ENCODE peak calls at places on chromosomes 5 and 9, in nine cellular contexts. A, I, Y, H, L, E, R, B and X are unnamed samples.
A peak's percentile ranks its signal among the peaks of the same experiment; 100 is the strongest.

GRCh38 chr9:115845648-115846312 is 307.8 kb upstream of the PAPPA start:
- DNase-seq in Y (no peak), B (peak; percentile 88), R (no peak), I (no peak), H (no peak), A (no peak), L (no peak), E (no peak), X (peak; percentile 92)

GRCh38 chr9:133251773-133252172 is 23.2 kb downstream of the ABO start:
- DNase-seq in R (no peak), A (peak; percentile 48), Y (no peak), E (no peak), L (no peak), H (no peak), B (no peak), I (no peak), X (no peak)

GRCh38 chr9:87425202-87425601 is 72.5 kb upstream of the DAPK1 start:
- DNase-seq in A (no peak), R (no peak), I (no peak), H (no peak), E (no peak), B (no peak), Y (no peak), L (no peak), X (no peak)

GRCh38 chr9:80072406-80072805 is 500.6 kb downstream of the TLE4 start:
- DNase-seq in B (no peak), A (no peak), I (no peak), E (no peak), L (no peak), H (no peak), Y (no peak), R (no peak), X (no peak)

GRCh38 chr5:134438268-134438622 is 26.6 kb upstream of the CDKN2AIPNL start:
- DNase-seq in A (no peak), R (no peak), I (no peak), E (no peak), L (no peak), B (peak; percentile 71), H (no peak), Y (no peak), X (peak; percentile 90)

GRCh38 chr5:139147743-139148079 is 50.5 kb downstream of the SIL1 start:
- DNase-seq in A (peak; percentile 88), Y (no peak), H (peak; percentile 37), R (no peak), L (no peak), E (no peak), B (peak; percentile 43), I (no peak), X (peak; percentile 54)

GRCh38 chr9:115211413-115212204 is 93.7 kb upstream of the TNC start:
- DNase-seq in R (no peak), I (no peak), A (no peak), E (no peak), Y (no peak), B (peak; percentile 37), L (no peak), H (no peak), X (peak; percentile 62)

GRCh38 chr5:98753507-98753906 is 20.0 kb upstream of the RGMB start:
- DNase-seq in E (no peak), I (no peak), A (no peak), Y (no peak), L (no peak), H (no peak), B (no peak), R (no peak), X (no peak)

GRCh38 chr9:36189978-36190377 is 743 bp upstream of the CLTA start:
- DNase-seq in I (no peak), R (no peak), B (no peak), E (no peak), Y (no peak), A (peak; percentile 67), H (no peak), L (no peak), X (no peak)

GRCh38 chr9:133428579-133429215 is 6.5 kb downstream of the ADAMTS13 start:
- DNase-seq in R (no peak), L (no peak), I (no peak), B (peak; percentile 25), H (peak; percentile 93), E (no peak), A (no peak), Y (no peak), X (no peak)

GRCh38 chr9:130118841-130119520 is 53.2 kb upstream of the NCS1 start:
- DNase-seq in A (no peak), I (no peak), H (peak; percentile 74), R (no peak), B (peak; percentile 43), Y (no peak), L (no peak), E (no peak), X (peak; percentile 60)

GRCh38 chr5:180381428-180381827 is 28.3 kb upstream of the GFPT2 start:
- DNase-seq in L (no peak), Y (no peak), B (no peak), A (no peak), E (no peak), I (no peak), H (no peak), R (no peak), X (no peak)

GRCh38 chr9:114507726-114508125 is 2.5 kb upstream of the WHRN start:
- DNase-seq in I (no peak), Y (peak; percentile 3), E (no peak), H (no peak), L (peak; percentile 46), R (no peak), A (no peak), B (peak; percentile 54), X (peak; percentile 16)

GRCh38 chr9:125509476-125509875 is 197.5 kb downstream of the MAPKAP1 start:
- DNase-seq in H (no peak), I (no peak), E (no peak), Y (no peak), A (no peak), B (no peak), L (no peak), R (no peak), X (peak; percentile 87)

GRCh38 chr9:18359335-18359734 is 114.6 kb upstream of the ADAMTSL1 start:
- DNase-seq in E (no peak), H (no peak), I (no peak), R (no peak), L (no peak), A (no peak), Y (no peak), B (peak; percentile 12), X (peak; percentile 83)

GRCh38 chr9:5578018-5578697 is 50.7 kb upstream of the RIC1 start:
- DNase-seq in I (no peak), Y (no peak), A (no peak), B (peak; percentile 20), L (no peak), E (no peak), R (no peak), H (no peak), X (peak; percentile 25)

GRCh38 chr5:170184007-170184687 is 48.6 kb upstream of the C5orf58 start:
- DNase-seq in L (peak; percentile 47), R (no peak), E (no peak), B (peak; percentile 70), A (peak; percentile 87), H (peak; percentile 83), I (peak; percentile 7), Y (no peak), X (peak; percentile 37)

GRCh38 chr5:111685969-111686368 is 71.0 kb downstream of the NREP start:
- DNase-seq in A (no peak), R (no peak), H (peak; percentile 48), I (no peak), E (no peak), Y (no peak), B (no peak), L (no peak), X (no peak)

GRCh38 chr5:139633295-139634027 is 14.7 kb upstream of the CXXC5 start:
- DNase-seq in R (peak; percentile 45), Y (peak; percentile 38), B (peak; percentile 74), I (no peak), A (peak; percentile 86), E (no peak), H (peak; percentile 82), L (peak; percentile 75), X (peak; percentile 73)

GRCh38 chr5:926416-927171 is 33.9 kb downstream of the TRIP13 start:
- DNase-seq in H (peak; percentile 92), R (no peak), E (no peak), Y (no peak), L (no peak), A (peak; percentile 49), I (peak; percentile 11), B (peak; percentile 6), X (no peak)

GRCh38 chr5:152560508-152561137 is 155.5 kb upstream of the NMUR2 start:
- DNase-seq in R (no peak), I (peak; percentile 5), L (no peak), Y (peak; percentile 12), E (no peak), A (peak; percentile 81), H (peak; percentile 71), B (peak; percentile 77), X (peak; percentile 12)

GRCh38 chr9:130327781-130328348 is 62.3 kb downstream of the HMCN2 start:
- DNase-seq in B (peak; percentile 23), R (no peak), L (no peak), H (no peak), Y (no peak), I (no peak), A (peak; percentile 64), E (no peak), X (peak; percentile 47)

GRCh38 chr5:32283539-32284377 is 29.0 kb downstream of the MTMR12 start:
- DNase-seq in H (no peak), I (no peak), B (peak; percentile 91), E (no peak), R (no peak), Y (no peak), L (no peak), A (peak; percentile 55), X (peak; percentile 68)

GRCh38 chr5:175461370-175461769 is 17.0 kb upstream of the SFXN1 start:
- DNase-seq in Y (no peak), L (no peak), E (no peak), A (no peak), B (no peak), I (no peak), H (no peak), R (no peak), X (no peak)

GRCh38 chr9:87309236-87309635 is 188.4 kb upstream of the DAPK1 start:
- DNase-seq in R (no peak), Y (no peak), A (no peak), L (no peak), I (no peak), B (no peak), E (no peak), H (no peak), X (peak; percentile 32)

GRCh38 chr9:9392755-9393154 is 1220.0 kb downstream of the PTPRD start:
- DNase-seq in B (no peak), I (no peak), A (no peak), Y (no peak), E (no peak), R (no peak), H (no peak), L (no peak), X (no peak)

GRCh38 chr5:108361239-108361638 is 20.7 kb downstream of the FBXL17 start:
- DNase-seq in R (no peak), Y (no peak), A (no peak), E (no peak), H (no peak), B (no peak), I (no peak), L (no peak), X (no peak)

GRCh38 chr5:158942217-158942616 is 157.5 kb downstream of the EBF1 start:
- DNase-seq in Y (no peak), A (no peak), H (no peak), I (no peak), B (peak; percentile 26), R (no peak), E (no peak), L (no peak), X (peak; percentile 25)

GRCh38 chr5:137146402-137146889 is 352.7 kb downstream of the SPOCK1 start:
- DNase-seq in I (no peak), R (no peak), A (peak; percentile 79), L (peak; percentile 50), H (no peak), E (no peak), B (peak; percentile 99), Y (peak; percentile 43), X (peak; percentile 96)

GRCh38 chr9:16255217-16255616 is 615.3 kb downstream of the BNC2 start:
- DNase-seq in R (no peak), Y (no peak), L (no peak), A (no peak), E (no peak), H (no peak), I (no peak), B (no peak), X (no peak)

GRCh38 chr5:57324888-57325287 is 151.0 kb downstream of the GPBP1 start:
- DNase-seq in R (no peak), I (no peak), L (no peak), A (no peak), E (no peak), H (no peak), B (no peak), Y (no peak), X (no peak)